ENCODE peak calls at places on chromosomes 11 and 22, in eight cellular contexts. Y is esophagus muscularis mucosa, I is MCF 10A, W is dorsolateral prefrontal cortex, C is Peyer's patch, Z is colonic mucosa, V is choroid plexus epithelial cell, U is body of pancreas. T is an unnamed sample.

GRCh38 chr22:42619261-42620063 is 4.8 kb upstream of the POLDIP3 start:
- DNase-seq in Z (no peak), I (no peak), C (no peak), V (no peak), U (no peak), W (no peak), Y (no peak), T (no peak)

GRCh38 chr11:86678823-86679222 is 6.4 kb upstream of the ME3 start:
- DNase-seq in U (no peak), V (peak), Y (no peak), Z (no peak), C (no peak), W (no peak), I (no peak), T (no peak)

GRCh38 chr11:27973851-27974536 is 134.0 kb downstream of the KIF18A start:
- DNase-seq in V (no peak), C (no peak), W (no peak), I (no peak), Y (no peak), Z (no peak), U (no peak), T (no peak)

GRCh38 chr11:10628506-10629236 is 60.2 kb upstream of the LYVE1 start:
- DNase-seq in I (no peak), V (no peak), W (no peak), C (peak), Z (no peak), U (no peak), Y (no peak), T (no peak)

GRCh38 chr11:119081682-119082081 is 3.0 kb upstream of the HMBS start:
- DNase-seq in I (no peak), W (no peak), U (no peak), C (no peak), Y (no peak), V (no peak), Z (no peak), T (no peak)

GRCh38 chr11:92443109-92443508 is 218.5 kb downstream of the FAT3 start:
- DNase-seq in Z (no peak), W (no peak), V (no peak), C (no peak), Y (no peak), I (no peak), U (no peak), T (no peak)

GRCh38 chr11:122852071-122852831 is 14.0 kb downstream of the CRTAM start:
- DNase-seq in U (no peak), C (no peak), I (peak), W (no peak), Z (no peak), V (peak), Y (no peak), T (peak)

GRCh38 chr11:70651036-70651435 is 252.7 kb downstream of the CTTN start:
- DNase-seq in C (no peak), I (no peak), U (no peak), Y (no peak), Z (no peak), W (no peak), V (no peak), T (no peak)

GRCh38 chr22:26835929-26836528 is 178.6 kb downstream of the MIAT start:
- DNase-seq in U (peak), Y (no peak), I (peak), C (peak), Z (peak), V (peak), W (no peak), T (peak)

GRCh38 chr11:72730706-72731105 is 21.5 kb downstream of the ARAP1 start:
- DNase-seq in U (no peak), Y (no peak), I (no peak), V (no peak), W (no peak), Z (no peak), C (no peak), T (peak)

GRCh38 chr22:45970709-45971388 is 6.1 kb downstream of the WNT7B start:
- DNase-seq in Z (no peak), U (no peak), Y (no peak), C (no peak), I (no peak), W (no peak), V (peak), T (peak)

GRCh38 chr22:26660961-26661578 is 3.7 kb downstream of the MIAT start:
- DNase-seq in Y (no peak), Z (no peak), V (no peak), C (no peak), I (no peak), U (no peak), W (no peak), T (no peak)

GRCh38 chr11:6541356-6541755 is 44.3 kb downstream of the DNHD1 start:
- DNase-seq in W (no peak), V (no peak), I (no peak), C (no peak), Y (no peak), U (no peak), Z (no peak), T (no peak)

GRCh38 chr22:23102776-23103175 is 32.5 kb downstream of the GNAZ start:
- DNase-seq in W (no peak), Y (no peak), C (no peak), U (no peak), Z (no peak), V (peak), I (no peak), T (no peak)

GRCh38 chr11:125348704-125349635 is 147.1 kb downstream of the FEZ1 start:
- DNase-seq in Y (no peak), V (peak), W (no peak), Z (peak), I (peak), C (peak), U (peak), T (peak)

GRCh38 chr22:39528681-39529486 is 3.7 kb downstream of the RPS19BP1 start:
- DNase-seq in Y (peak), U (peak), V (peak), C (peak), Z (peak), W (peak), I (peak), T (peak)

GRCh38 chr11:103637250-103637649 is 399.2 kb upstream of the DDI1 start:
- DNase-seq in V (no peak), W (no peak), U (no peak), Y (no peak), I (no peak), C (no peak), Z (no peak), T (no peak)

GRCh38 chr11:70505761-70506657 is 107.7 kb downstream of the CTTN start:
- DNase-seq in Z (no peak), I (no peak), V (no peak), C (no peak), W (peak), U (no peak), Y (no peak), T (no peak)

GRCh38 chr11:60477035-60477445 is 15.5 kb upstream of the MS4A12 start:
- DNase-seq in V (no peak), C (peak), W (no peak), U (no peak), I (no peak), Z (no peak), Y (no peak), T (no peak)

GRCh38 chr11:60953781-60954180 is 1.8 kb upstream of the SLC15A3 start:
- DNase-seq in U (no peak), W (no peak), Y (no peak), I (no peak), Z (no peak), C (no peak), V (no peak), T (no peak)

GRCh38 chr22:44385781-44386180 is 73.0 kb upstream of the SHISAL1 start:
- DNase-seq in Z (no peak), U (no peak), W (no peak), I (no peak), V (no peak), C (no peak), Y (no peak), T (no peak)

GRCh38 chr11:58626915-58627483 is 4.5 kb downstream of the CNTF start:
- DNase-seq in C (no peak), W (no peak), Z (no peak), Y (no peak), V (peak), I (no peak), U (no peak), T (no peak)

GRCh38 chr11:47220401-47220821 is 5.6 kb downstream of the DDB2 start:
- DNase-seq in C (no peak), U (no peak), W (no peak), V (peak), Y (no peak), Z (no peak), I (peak), T (no peak)

DNA sequence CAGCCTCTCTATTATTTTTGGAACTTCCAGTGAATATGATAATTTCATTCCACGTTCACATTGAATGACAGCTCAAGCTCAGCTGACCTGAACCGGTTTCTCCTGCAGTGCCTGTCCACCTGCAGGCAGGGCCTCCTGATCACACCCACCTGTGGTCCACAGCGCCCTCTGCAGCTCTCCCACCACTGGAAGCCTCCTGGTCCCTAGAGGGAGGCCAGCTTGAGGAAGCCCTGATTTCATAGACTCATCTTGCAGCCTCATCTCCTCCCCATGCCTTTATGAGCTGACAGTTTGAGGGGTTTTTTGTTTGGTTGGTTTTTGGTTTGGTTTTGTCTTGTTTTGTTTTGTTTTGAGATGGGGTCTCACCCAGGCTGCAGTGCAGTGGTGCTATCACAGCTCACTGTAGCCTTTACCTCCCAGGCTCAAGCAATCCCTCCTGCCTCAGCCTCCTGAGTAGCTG is 29.9 kb upstream of the MALAT1 start:
- DNase-seq in Z (peak), U (peak), C (peak), Y (no peak), W (no peak), I (peak), V (peak), T (peak)
- TF ChIP-seq CTCF in Z (peak), U (peak), C (peak), Y (peak), W (peak), I (peak), V (peak), T (peak)

DNA sequence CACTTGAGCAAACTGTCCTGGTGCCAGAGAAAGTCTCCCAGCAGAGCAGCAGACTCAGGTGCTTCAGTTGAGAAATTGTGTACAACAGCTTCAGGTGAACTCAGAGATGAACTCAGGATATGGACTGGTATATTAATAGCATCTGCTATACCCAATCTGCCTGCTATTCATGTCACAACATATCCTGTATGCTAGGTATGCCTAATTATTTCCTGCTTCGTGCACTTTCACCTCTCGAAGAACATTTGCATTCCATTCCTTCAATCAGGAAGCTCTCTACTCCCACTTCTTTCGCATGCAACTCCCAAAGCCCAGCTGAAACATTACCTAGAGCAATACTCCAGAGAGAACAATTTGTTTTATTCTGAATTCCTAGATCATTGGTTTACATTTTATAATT is 207.7 kb downstream of the KCNA4 start:
- DNase-seq in V (no peak), U (no peak), Y (no peak), C (no peak), Z (no peak), W (no peak), I (peak), T (no peak)
- TF ChIP-seq CTCF in V (no peak), U (no peak), Y (no peak), C (no peak), Z (no peak), W (no peak), I (no peak), T (no peak)

GRCh38 chr11:74604311-74604710 is 11.9 kb downstream of the POLD3 start:
- DNase-seq in Y (no peak), I (no peak), Z (no peak), W (no peak), V (no peak), C (no peak), U (no peak), T (no peak)
- TF ChIP-seq CTCF in Y (no peak), I (no peak), Z (no peak), W (no peak), V (no peak), C (no peak), U (no peak), T (no peak)

GRCh38 chr11:45147871-45148270 is 1.4 kb downstream of the PRDM11 start:
- DNase-seq in W (no peak), Z (peak), U (no peak), Y (no peak), V (no peak), C (no peak), I (no peak), T (no peak)

GRCh38 chr11:45148276-45148675 is 1.8 kb downstream of the PRDM11 start:
- DNase-seq in W (no peak), Y (no peak), V (no peak), I (no peak), Z (peak), C (no peak), U (no peak), T (no peak)

GRCh38 chr11:45145421-45146071 is 893 bp upstream of the PRDM11 start:
- DNase-seq in C (no peak), I (no peak), Z (peak), V (peak), Y (peak), W (no peak), U (peak), T (peak)

GRCh38 chr11:45146072-45147016 is at the start of gene PRDM11:
- DNase-seq in Y (no peak), V (peak), Z (peak), W (no peak), I (peak), C (no peak), U (peak), T (peak)

GRCh38 chr11:45147017-45147728 is 734 bp downstream of the PRDM11 start:
- DNase-seq in I (peak), Y (peak), Z (peak), C (peak), V (peak), U (peak), W (peak), T (peak)
- TF ChIP-seq CTCF in I (no peak), Y (no peak), Z (no peak), C (peak), V (no peak), U (no peak), W (peak), T (no peak)

GRCh38 chr11:68950268-68950667 is 30.5 kb downstream of the MRGPRD start:
- DNase-seq in V (peak), W (no peak), C (no peak), Y (no peak), I (peak), U (no peak), Z (no peak), T (peak)
- TF ChIP-seq CTCF in V (peak), W (no peak), C (no peak), Y (peak), I (peak), U (no peak), Z (no peak), T (peak)

GRCh38 chr11:132140056-132140455 is 769.6 kb downstream of the NTM start:
- DNase-seq in Z (no peak), Y (no peak), W (no peak), C (no peak), V (no peak), U (no peak), I (no peak), T (no peak)
- TF ChIP-seq CTCF in Z (no peak), Y (no peak), W (no peak), C (no peak), V (peak), U (no peak), I (no peak), T (no peak)

DNA sequence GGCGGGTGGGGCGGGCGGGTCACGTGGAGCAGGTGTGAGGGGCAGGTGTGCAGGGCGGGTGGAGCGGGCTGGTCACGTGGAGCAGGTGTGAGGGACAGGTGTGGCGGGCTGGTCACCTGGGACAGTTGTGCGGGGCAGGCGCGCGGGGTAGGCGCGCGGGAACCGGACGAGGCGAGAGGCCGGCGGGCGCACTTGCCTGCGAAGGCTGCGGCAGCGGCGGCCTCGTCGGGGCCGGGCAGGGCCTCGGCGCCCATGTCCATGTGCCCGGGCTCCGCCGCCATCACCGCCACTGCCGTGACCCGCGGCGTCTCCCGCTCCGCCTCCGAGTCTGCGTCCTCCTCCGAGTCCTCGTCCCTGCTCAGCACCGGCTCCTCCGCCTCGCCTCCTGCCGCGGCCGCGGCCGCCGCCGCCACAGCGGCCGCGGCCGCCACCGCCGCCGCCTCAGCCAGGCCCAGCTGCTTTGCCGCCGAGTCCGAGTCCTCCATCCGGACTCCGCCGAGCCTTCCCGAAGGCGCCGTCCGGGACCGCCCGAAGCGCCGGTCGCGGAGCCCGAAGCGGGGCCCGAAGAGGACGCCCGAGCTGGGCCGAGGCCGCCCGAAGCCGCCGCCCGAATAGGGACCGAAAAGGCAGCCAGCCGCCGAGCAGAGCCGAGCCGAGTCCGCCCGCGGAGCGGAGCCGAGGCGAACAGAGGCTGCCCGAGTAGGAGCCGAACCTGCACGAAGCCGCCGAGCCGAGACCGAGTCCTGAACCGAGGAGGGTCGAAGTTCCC is at the start of gene DEAF1:
- DNase-seq in U (peak), Z (peak), Y (peak), W (peak), I (peak), C (peak), V (peak), T (peak)
- TF ChIP-seq CTCF in U (no peak), Z (no peak), Y (no peak), W (no peak), I (no peak), C (peak), V (no peak), T (no peak)

DNA sequence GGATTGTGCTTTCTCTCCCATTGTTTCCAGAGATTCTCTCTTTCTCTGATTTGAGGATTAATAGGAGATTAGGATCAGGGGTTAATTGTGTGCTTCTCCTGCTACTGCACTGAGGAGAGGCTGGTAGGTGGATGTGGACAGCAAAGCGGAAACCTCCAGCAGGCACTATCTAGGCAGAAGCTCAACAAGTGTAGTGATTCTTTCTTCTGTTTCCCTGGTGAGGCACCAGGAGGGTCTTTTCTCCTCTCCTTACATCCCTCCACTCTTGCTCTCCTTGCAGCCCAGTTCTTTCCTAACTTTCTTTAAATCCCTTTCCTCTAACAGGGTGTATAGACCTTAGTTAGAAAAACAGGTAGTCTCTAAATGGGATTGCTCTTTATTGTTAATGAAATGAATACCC is 1.9 kb upstream of the ZBTB16 start:
- DNase-seq in Y (no peak), Z (no peak), U (no peak), I (no peak), W (no peak), C (no peak), V (no peak), T (no peak)
- TF ChIP-seq CTCF in Y (no peak), Z (no peak), U (no peak), I (no peak), W (no peak), C (no peak), V (no peak), T (no peak)

T was measured in NB4.